ENCODE peak calls at places on chromosome 6, in five cellular contexts. S, Z, A, I and K are unnamed samples.

GRCh38 chr6:57257911-57258541 is 35.9 kb upstream of the RAB23 start:
- DNase-seq in I (no peak), A (peak; percentile 82), Z (peak; percentile 72), S (no peak), K (peak; percentile 76)

GRCh38 chr6:73074175-73074574 is 151.1 kb downstream of the KHDC1L start:
- DNase-seq in S (no peak), I (no peak), A (peak; percentile 80), Z (peak; percentile 69), K (no peak)

GRCh38 chr6:96162711-96163120 is 146.9 kb downstream of the FUT9 start:
- DNase-seq in Z (no peak), I (no peak), S (no peak), A (no peak), K (no peak)

GRCh38 chr6:87029711-87030314 is 65.1 kb downstream of the CGA start:
- DNase-seq in Z (peak; percentile 62), S (peak; percentile 52), I (no peak), A (peak; percentile 61), K (no peak)

GRCh38 chr6:20028143-20028542 is 184.1 kb downstream of the MBOAT1 start:
- DNase-seq in Z (no peak), A (no peak), S (no peak), I (no peak), K (no peak)

GRCh38 chr6:150325093-150325772 is 43.6 kb upstream of the IYD start:
- DNase-seq in Z (no peak), A (no peak), I (no peak), S (no peak), K (no peak)

GRCh38 chr6:43916924-43917877 is 147.2 kb downstream of the VEGFA start:
- DNase-seq in I (peak; percentile 73), Z (no peak), A (peak; percentile 81), S (no peak), K (peak; percentile 70)

GRCh38 chr6:36197739-36198221 is 1.2 kb downstream of the BRPF3 start:
- DNase-seq in Z (no peak), A (no peak), I (no peak), S (peak; percentile 30), K (no peak)

GRCh38 chr6:99219788-99220187 is 129.7 kb downstream of the FAXC start:
- DNase-seq in I (no peak), S (peak; percentile 24), A (no peak), Z (peak; percentile 5), K (no peak)